ENCODE peak calls at places on chromosome 4, in nine cellular contexts. K, U, W, X, Q, M, L, G and F are unnamed samples.

GRCh38 chr4:90603540-90603939 is 476.3 kb downstream of the CCSER1 start:
- DNase-seq in L (no peak), X (no peak), U (no peak), Q (no peak), G (peak; percentile 33), K (no peak), W (no peak), M (no peak), F (no peak)

GRCh38 chr4:14336656-14337055 is 665.6 kb upstream of the CPEB2 start:
- DNase-seq in G (no peak), L (no peak), Q (no peak), X (no peak), K (no peak), U (no peak), M (peak; percentile 20), W (no peak), F (no peak)

GRCh38 chr4:113467581-113467980 is 294.0 kb downstream of the CAMK2D start:
- DNase-seq in Q (no peak), L (no peak), M (peak; percentile 53), K (peak; percentile 49), W (no peak), G (peak; percentile 78), U (no peak), X (no peak), F (no peak)

GRCh38 chr4:80911458-80911857 is 119.0 kb upstream of the BMP3 start:
- DNase-seq in K (no peak), G (no peak), W (no peak), L (no peak), X (no peak), Q (no peak), U (no peak), M (no peak), F (no peak)

GRCh38 chr4:16227462-16227868 is 1.2 kb upstream of the TAPT1 start:
- DNase-seq in K (no peak), W (no peak), U (no peak), L (peak; percentile 79), X (no peak), G (peak; percentile 24), Q (no peak), M (no peak), F (no peak)

GRCh38 chr4:90081432-90082195 is 45.6 kb upstream of the CCSER1 start:
- DNase-seq in L (no peak), U (no peak), X (no peak), G (no peak), Q (no peak), K (no peak), W (no peak), M (no peak), F (no peak)

GRCh38 chr4:184201179-184201578 is 16.5 kb downstream of the ENPP6 start:
- DNase-seq in K (no peak), G (no peak), M (no peak), X (no peak), L (no peak), W (no peak), U (no peak), Q (no peak), F (no peak)

GRCh38 chr4:3437582-3437936 is 4.2 kb upstream of the HGFAC start:
- DNase-seq in W (no peak), M (no peak), U (no peak), Q (no peak), L (peak; percentile 66), K (no peak), X (no peak), G (no peak), F (no peak)

GRCh38 chr4:89221175-89221867 is 86.3 kb downstream of the GPRIN3 start:
- DNase-seq in K (no peak), M (no peak), X (no peak), G (peak; percentile 6), W (no peak), L (no peak), U (no peak), Q (no peak), F (no peak)

GRCh38 chr4:128768373-128768996 is 41.0 kb upstream of the JADE1 start:
- DNase-seq in Q (no peak), M (no peak), L (no peak), U (no peak), W (no peak), K (no peak), X (no peak), G (peak; percentile 94), F (no peak)